ENCODE peak calls at places on chromosome 2, in five cellular contexts. Y is spleen, U is IMR-90, K is breast epithelium, P is K562. G is an unnamed sample.

GRCh38 chr2:215612770-215613169 is 176.9 kb upstream of the FN1 start:
- DNase-seq in K (no peak), U (peak), P (no peak), Y (no peak), G (no peak)

GRCh38 chr2:186455613-186456012 is 30.4 kb upstream of the ZC3H15 start:
- DNase-seq in U (no peak), Y (no peak), P (no peak), K (no peak), G (no peak)

GRCh38 chr2:209661286-209661685 is 110.3 kb upstream of the UNC80 start:
- DNase-seq in Y (no peak), K (no peak), U (no peak), P (no peak), G (no peak)

GRCh38 chr2:162327806-162328205 is 9.3 kb upstream of the IFIH1 start:
- DNase-seq in U (no peak), K (no peak), Y (no peak), P (no peak), G (no peak)

GRCh38 chr2:233486778-233487552 is 79.6 kb downstream of the USP40 start:
- DNase-seq in U (peak), Y (no peak), P (no peak), K (no peak), G (no peak)

GRCh38 chr2:235171511-235172130 is 219.8 kb downstream of the SH3BP4 start:
- DNase-seq in U (peak), Y (no peak), K (no peak), P (no peak), G (no peak)

GRCh38 chr2:158773121-158773520 is 22.0 kb upstream of the DAPL1 start:
- DNase-seq in P (no peak), Y (no peak), K (no peak), U (peak), G (no peak)

GRCh38 chr2:142682528-142682927 is 194.9 kb upstream of the KYNU start:
- DNase-seq in K (no peak), P (no peak), U (peak), Y (no peak), G (no peak)

GRCh38 chr2:25055521-25055920 is 13.6 kb downstream of the EFR3B start:
- DNase-seq in U (no peak), Y (no peak), K (no peak), P (no peak), G (no peak)
- TF ChIP-seq POLR2A in U (no peak), Y (no peak), K (no peak), P (no peak), G (no peak)

DNA sequence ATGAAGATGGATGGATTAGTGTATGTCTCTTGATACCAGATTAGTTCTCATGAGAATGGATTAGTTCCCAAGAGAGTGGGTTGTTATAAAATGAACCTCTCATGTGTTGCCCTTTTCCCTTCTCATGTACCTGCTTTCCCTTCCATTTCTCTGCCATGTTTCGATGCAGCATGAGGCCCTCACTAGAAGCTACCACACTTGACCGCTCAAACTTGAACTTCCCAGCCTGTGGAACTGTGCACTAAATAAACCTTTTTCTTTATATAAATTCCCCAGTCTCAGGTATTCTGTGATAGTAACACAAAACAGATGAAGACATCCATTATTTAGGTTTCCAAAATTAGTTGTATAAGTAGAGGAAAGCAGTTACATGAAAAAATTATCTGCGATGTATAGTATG is 73.5 kb downstream of the BABAM2 start:
- DNase-seq in Y (no peak), U (no peak), P (no peak), K (no peak), G (no peak)
- H3K27ac ChIP-seq in Y (no peak), U (no peak), P (no peak), K (no peak), G (no peak)

GRCh38 chr2:133152801-133153200 is 415.5 kb downstream of the NCKAP5 start:
- DNase-seq in K (no peak), Y (no peak), U (no peak), P (no peak), G (no peak)

GRCh38 chr2:133142087-133142486 is 426.2 kb downstream of the NCKAP5 start:
- DNase-seq in U (no peak), P (no peak), K (no peak), Y (no peak), G (no peak)

GRCh38 chr2:133148187-133148586 is 420.1 kb downstream of the NCKAP5 start:
- DNase-seq in P (no peak), K (no peak), U (no peak), Y (no peak), G (no peak)

GRCh38 chr2:133143649-133144048 is 424.6 kb downstream of the NCKAP5 start:
- DNase-seq in U (no peak), P (no peak), K (no peak), Y (no peak), G (no peak)

GRCh38 chr2:133146893-133147292 is 421.4 kb downstream of the NCKAP5 start:
- DNase-seq in K (no peak), U (peak), Y (no peak), P (no peak), G (no peak)
- TF ChIP-seq CTCF in K (no peak), U (peak), Y (no peak), P (no peak), G (no peak)

DNA sequence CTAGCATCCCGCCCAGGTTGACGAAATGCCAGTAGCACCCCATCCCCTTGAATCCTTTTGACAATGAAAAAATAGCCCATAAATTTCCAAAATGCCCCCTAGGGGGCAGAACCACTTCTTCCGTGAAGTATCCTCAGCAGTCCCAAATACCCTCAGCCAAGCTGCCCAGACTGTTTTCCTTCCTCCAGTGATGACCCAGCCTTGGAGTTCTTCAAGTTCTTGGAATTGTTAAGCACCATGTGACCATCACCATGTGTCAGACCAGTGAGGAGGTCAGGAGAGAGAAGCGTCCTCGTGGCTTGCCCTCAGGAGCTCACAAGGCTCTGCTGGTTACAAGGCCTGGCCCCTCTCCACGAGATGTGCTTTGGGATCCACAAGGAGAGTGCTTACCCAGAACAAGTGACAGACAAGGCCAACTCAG is 1.4 kb upstream of the SLC23A3 start:
- DNase-seq in U (peak), P (peak), K (peak), Y (no peak), G (peak)
- TF ChIP-seq POLR2A in U (no peak), P (no peak), K (no peak), Y (no peak), G (no peak)

GRCh38 chr2:110773470-110773921 is 41.1 kb downstream of the ACOXL start:
- DNase-seq in P (no peak), U (no peak), Y (no peak), K (no peak), G (no peak)

GRCh38 chr2:110770696-110771425 is 38.5 kb downstream of the ACOXL start:
- DNase-seq in U (peak), K (no peak), P (no peak), Y (no peak), G (no peak)

GRCh38 chr2:110770308-110770695 is 37.9 kb downstream of the ACOXL start:
- DNase-seq in K (no peak), Y (no peak), U (no peak), P (no peak), G (no peak)

GRCh38 chr2:110771549-110772382 is 39.4 kb downstream of the ACOXL start:
- DNase-seq in P (no peak), K (no peak), U (no peak), Y (no peak), G (no peak)

GRCh38 chr2:110772383-110772755 is 40.0 kb downstream of the ACOXL start:
- DNase-seq in P (no peak), K (no peak), U (no peak), Y (no peak), G (no peak)
- H3K27ac ChIP-seq in P (no peak), K (no peak), U (no peak), Y (no peak), G (no peak)

DNA sequence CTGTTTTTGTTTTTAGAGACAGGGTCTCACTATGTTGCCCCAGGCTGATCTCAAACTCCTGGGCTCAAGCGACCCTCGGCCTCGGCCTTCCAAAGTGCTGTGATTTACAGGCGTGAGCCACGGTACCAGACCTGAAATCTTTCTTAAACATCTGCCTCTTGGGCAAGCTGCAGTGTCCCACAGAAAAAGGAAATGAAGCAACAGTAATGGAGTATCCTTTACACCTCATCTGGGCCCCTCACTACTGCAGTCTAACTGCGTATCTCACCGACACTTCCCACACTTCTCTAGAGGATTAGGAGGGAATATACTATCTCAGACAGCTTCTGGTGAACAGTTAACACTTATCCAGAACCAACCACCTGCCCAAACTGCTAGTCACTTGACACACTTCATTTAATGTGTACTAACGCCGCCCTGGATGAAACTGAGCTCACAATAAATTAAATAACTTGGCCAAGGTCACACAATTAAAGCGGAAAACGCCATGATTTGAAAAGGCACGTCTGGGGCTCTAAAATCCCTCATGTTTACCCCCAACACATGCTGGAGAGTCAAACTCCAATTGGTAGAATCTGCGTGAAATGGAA is 1.0 kb downstream of the COX7A2L start:
- DNase-seq in K (no peak), Y (no peak), U (peak), P (peak), G (peak)
- TF ChIP-seq CTCF in K (no peak), Y (no peak), U (no peak), P (no peak), G (no peak)